ENCODE peak calls at places on chromosomes 5 and 9, in nine cellular contexts. R is lung; Y is CD8-positive, alpha-beta T cell; V is cardiac muscle cell; E is uterus; S is left lung; W is heart right ventricle; B is right lobe of liver; I is aorta. T is an unnamed sample. For H3K4me1, the result is how much of the 10 kb centered on the place peaks cover.

GRCh38 chr5:5250758-5251157 is 110.6 kb downstream of the ADAMTS16 start:
- DNase-seq in R (no peak), Y (no peak), V (no peak), E (no peak), S (no peak), W (no peak), B (no peak), I (no peak), T (no peak)

GRCh38 chr5:121681200-121681855 is 170.4 kb upstream of the FTMT start:
- DNase-seq in R (no peak), Y (no peak), V (no peak), E (no peak), S (no peak), W (no peak), B (no peak), I (no peak), T (no peak)

GRCh38 chr9:128439273-128439672 is 16.5 kb upstream of the ODF2 start:
- DNase-seq in R (no peak), Y (no peak), V (no peak), E (no peak), S (no peak), W (no peak), B (no peak), I (no peak), T (no peak)

GRCh38 chr5:166509085-166509484 is 1782.4 kb upstream of the WWC1 start:
- DNase-seq in R (no peak), Y (no peak), V (peak), E (no peak), S (no peak), W (no peak), B (no peak), I (no peak), T (no peak)

GRCh38 chr9:1018121-1018520 is 32.0 kb upstream of the DMRT2 start:
- DNase-seq in R (no peak), Y (no peak), V (peak), E (no peak), S (no peak), W (no peak), B (no peak), I (no peak), T (no peak)

GRCh38 chr5:135930029-135930948 is 24.5 kb downstream of the LECT2 start:
- DNase-seq in R (no peak), Y (no peak), V (peak), E (no peak), S (no peak), W (peak), B (peak), I (peak), T (no peak)

GRCh38 chr5:107257885-107258520 is 412.7 kb downstream of the EFNA5 start:
- DNase-seq in R (no peak), Y (no peak), V (no peak), E (no peak), S (no peak), W (no peak), B (no peak), I (no peak), T (no peak)

GRCh38 chr5:76691470-76692273 is 24.3 kb upstream of the F2R start:
- DNase-seq in R (no peak), Y (no peak), V (no peak), E (no peak), S (no peak), W (no peak), B (no peak), I (no peak), T (no peak)

GRCh38 chr5:72378636-72379289 is 58.6 kb downstream of the PTCD2 start:
- DNase-seq in R (no peak), Y (no peak), V (no peak), E (no peak), S (no peak), W (no peak), B (no peak), I (no peak), T (no peak)

GRCh38 chr5:119478781-119479180 is 26.5 kb downstream of the HSD17B4 start:
- DNase-seq in R (no peak), Y (no peak), V (no peak), E (no peak), S (no peak), W (no peak), B (no peak), I (no peak), T (no peak)

GRCh38 chr5:150649108-150649827 is 8.8 kb downstream of the SYNPO start:
- DNase-seq in R (no peak), Y (no peak), V (no peak), E (no peak), S (no peak), W (peak), B (no peak), I (peak), T (no peak)

GRCh38 chr5:13809921-13810320 is 134.6 kb downstream of the DNAH5 start:
- DNase-seq in R (no peak), Y (no peak), V (no peak), E (no peak), S (no peak), W (no peak), B (no peak), I (no peak), T (no peak)

GRCh38 chr5:139245637-139246335 is 47.6 kb upstream of the SIL1 start:
- DNase-seq in R (no peak), Y (no peak), V (no peak), E (no peak), S (no peak), W (no peak), B (no peak), I (no peak), T (no peak)

GRCh38 chr9:35914307-35914807 is 5.1 kb downstream of the SPAAR start:
- DNase-seq in R (no peak), Y (no peak), V (peak), E (no peak), S (peak), W (peak), B (peak), I (peak), T (peak)

GRCh38 chr9:38393128-38393809 is 767 bp downstream of the ALDH1B1 start:
- DNase-seq in R (no peak), Y (no peak), V (no peak), E (no peak), S (no peak), W (no peak), B (peak), I (peak), T (no peak)

GRCh38 chr5:126464959-126465358 is 41.8 kb downstream of the GRAMD2B start:
- DNase-seq in R (no peak), Y (no peak), V (no peak), E (no peak), S (no peak), W (no peak), B (no peak), I (no peak), T (peak)

GRCh38 chr5:126513703-126514102 is 81.3 kb downstream of the ALDH7A1 start:
- DNase-seq in R (no peak), Y (no peak), V (no peak), E (no peak), S (no peak), W (no peak), B (no peak), I (no peak), T (no peak)

GRCh38 chr5:175542232-175542965 is 64.0 kb downstream of the SFXN1 start:
- DNase-seq in R (no peak), Y (no peak), V (no peak), E (no peak), S (no peak), W (no peak), B (no peak), I (no peak), T (no peak)

GRCh38 chr9:77897292-77897691 is 134.3 kb downstream of the GNAQ start:
- DNase-seq in R (no peak), Y (no peak), V (no peak), E (peak), S (no peak), W (no peak), B (no peak), I (no peak), T (no peak)

GRCh38 chr5:156474251-156474650 is 147.3 kb downstream of the SGCD start:
- DNase-seq in R (no peak), Y (no peak), V (peak), E (peak), S (no peak), W (peak), B (no peak), I (peak), T (no peak)

GRCh38 chr5:35456506-35456905 is 161.2 kb upstream of the SPEF2 start:
- DNase-seq in R (no peak), Y (no peak), V (no peak), E (no peak), S (no peak), W (no peak), B (no peak), I (no peak), T (no peak)

GRCh38 chr9:121295662-121296191 is 27.8 kb downstream of the GSN start:
- DNase-seq in R (no peak), Y (no peak), V (no peak), E (no peak), S (peak), W (no peak), B (no peak), I (no peak), T (no peak)
- H3K4me1 ChIP-seq in R (under half), Y (under half), V (under half), E (under half), S (half or more), W (half or more), B (under half), I (under half), T (under half)

DNA sequence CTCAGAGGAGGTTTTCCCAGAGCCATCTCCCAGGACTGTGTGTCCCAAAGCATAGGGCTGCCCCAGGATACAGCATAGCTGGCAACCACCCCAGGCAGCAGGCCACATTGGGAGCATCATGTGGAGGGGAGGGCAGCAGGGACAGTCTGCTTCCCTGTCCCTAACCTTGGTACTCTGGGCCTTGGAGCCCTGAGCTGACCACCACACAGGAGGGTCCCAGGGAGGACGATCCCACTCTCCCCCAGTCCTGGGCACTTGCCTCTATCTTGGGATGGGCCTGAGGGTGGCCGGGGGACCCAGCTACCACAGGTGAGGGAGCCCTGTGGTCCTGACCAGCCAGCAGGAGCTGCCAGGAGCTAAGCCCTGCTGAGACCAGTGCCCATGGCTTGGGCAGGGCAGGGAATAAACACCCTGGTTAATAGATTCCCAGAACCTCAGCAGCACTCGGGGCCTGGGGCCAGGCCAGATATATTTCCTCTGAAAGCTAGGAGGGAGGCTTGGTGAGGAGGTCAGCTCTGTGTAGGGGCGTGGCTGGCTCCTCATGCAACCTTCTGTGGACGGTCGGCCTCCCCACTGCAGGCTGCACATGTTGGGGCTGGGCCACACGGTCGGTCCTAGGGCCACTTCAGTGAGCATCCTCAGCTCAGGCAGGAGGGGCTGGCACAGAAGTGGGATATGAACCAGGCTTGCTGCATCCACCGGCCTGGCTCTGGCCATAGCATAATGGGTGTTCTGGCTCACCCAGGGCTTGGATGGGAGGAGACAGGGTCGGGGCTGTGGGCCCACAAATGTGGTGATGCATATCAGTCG is 4.2 kb downstream of the NINJ1 start:
- DNase-seq in R (no peak), Y (peak), V (no peak), E (no peak), S (no peak), W (peak), B (peak), I (no peak), T (peak)
- H3K4me1 ChIP-seq in R (under half), Y (half or more), V (under half), E (under half), S (half or more), W (half or more), B (under half), I (under half), T (half or more)

DNA sequence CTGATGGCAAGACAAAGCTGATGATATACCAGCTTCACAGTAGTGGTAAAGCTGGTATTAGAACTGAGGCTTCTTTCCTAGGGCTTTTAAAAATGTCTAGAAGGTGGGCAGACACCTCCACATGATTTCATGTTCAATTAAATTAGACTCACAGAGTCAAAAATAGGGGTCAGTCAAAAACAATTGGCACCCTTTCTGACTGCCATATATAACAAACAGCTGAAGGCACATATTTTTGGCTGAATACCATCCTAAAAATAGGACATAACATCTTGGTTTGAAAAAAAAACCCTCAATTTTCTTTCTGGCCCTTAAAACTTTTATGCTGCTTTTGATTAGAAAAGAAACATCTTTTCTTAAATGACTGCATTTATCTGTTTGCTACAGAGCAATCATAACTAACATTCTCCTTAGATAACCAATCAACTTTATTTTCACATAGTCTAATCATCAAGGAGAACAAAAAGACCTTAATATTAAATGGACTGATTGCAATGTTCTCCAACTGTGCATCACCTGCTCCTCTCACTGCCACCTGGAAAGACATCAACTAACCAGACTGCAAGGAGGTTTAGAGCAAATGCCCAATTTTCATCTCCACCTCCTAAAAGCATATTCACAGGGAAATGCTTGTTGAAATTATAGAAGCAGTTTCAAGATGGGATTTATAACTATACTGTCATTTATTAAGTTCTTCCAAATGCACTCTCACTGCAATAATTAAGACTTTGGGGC is 3.2 kb downstream of the SGTB start:
- DNase-seq in R (no peak), Y (no peak), V (no peak), E (no peak), S (no peak), W (no peak), B (no peak), I (no peak), T (no peak)
- H3K4me1 ChIP-seq in R (under half), Y (half or more), V (under half), E (under half), S (under half), W (under half), B (under half), I (under half), T (under half)

GRCh38 chr9:120893917-120894316 is 16.9 kb upstream of the PHF19 start:
- DNase-seq in R (no peak), Y (no peak), V (no peak), E (no peak), S (no peak), W (no peak), B (no peak), I (no peak), T (no peak)
- H3K4me1 ChIP-seq in R (under half), Y (half or more), V (under half), E (under half), S (under half), W (under half), B (under half), I (under half), T (under half)

GRCh38 chr9:95511232-95511951 is 5.4 kb downstream of the PTCH1 start:
- DNase-seq in R (peak), Y (peak), V (peak), E (no peak), S (peak), W (no peak), B (no peak), I (no peak), T (peak)
- H3K4me1 ChIP-seq in R (under half), Y (under half), V (under half), E (under half), S (half or more), W (under half), B (under half), I (under half), T (under half)

GRCh38 chr9:92749071-92749933 is 15.3 kb downstream of the BICD2 start:
- DNase-seq in R (no peak), Y (no peak), V (no peak), E (no peak), S (no peak), W (no peak), B (no peak), I (peak), T (no peak)

GRCh38 chr9:92746567-92747458 is 17.8 kb downstream of the BICD2 start:
- DNase-seq in R (no peak), Y (no peak), V (no peak), E (no peak), S (no peak), W (no peak), B (no peak), I (peak), T (peak)

GRCh38 chr9:92748233-92748497 is 16.5 kb downstream of the BICD2 start:
- DNase-seq in R (no peak), Y (no peak), V (no peak), E (no peak), S (no peak), W (no peak), B (no peak), I (no peak), T (no peak)

GRCh38 chr9:92745881-92746280 is 18.8 kb downstream of the BICD2 start:
- DNase-seq in R (no peak), Y (no peak), V (no peak), E (no peak), S (no peak), W (no peak), B (no peak), I (peak), T (no peak)

DNA sequence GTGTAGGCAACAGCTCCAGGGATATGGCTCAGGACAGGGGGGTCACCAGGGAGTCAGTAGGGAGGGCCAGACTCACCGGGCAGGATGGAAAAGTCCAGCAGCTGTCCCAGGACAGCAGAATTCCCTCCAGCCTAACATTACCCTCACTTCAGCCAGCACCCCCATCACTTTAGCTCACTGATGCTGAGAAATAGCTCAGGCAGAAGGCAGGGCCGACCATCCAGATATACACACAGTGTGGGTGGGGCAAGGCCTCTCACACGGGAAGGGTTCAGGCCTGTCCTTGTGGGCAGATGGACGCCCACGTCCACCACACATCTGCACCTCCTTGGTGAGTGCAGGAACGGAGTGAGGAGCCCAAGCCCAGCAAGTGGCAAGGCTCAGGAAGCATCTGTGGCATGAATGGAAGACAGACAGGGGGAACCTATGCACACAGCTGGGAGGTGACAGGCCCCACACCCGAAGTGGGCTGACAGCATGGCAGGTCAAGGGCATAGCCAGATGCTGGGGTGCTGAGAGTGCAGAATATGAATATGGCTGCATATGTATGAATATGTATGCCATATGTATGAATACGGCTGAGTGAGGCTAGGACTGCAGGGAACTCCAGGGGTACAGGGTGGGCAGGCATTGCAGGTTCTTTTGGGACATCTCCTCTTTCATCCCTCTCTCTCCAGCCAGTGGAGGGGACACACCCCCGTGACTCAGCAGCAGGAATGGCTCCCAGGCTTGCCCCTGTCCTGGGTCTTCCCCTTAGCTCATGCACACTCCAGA is 17.0 kb downstream of the BICD2 start:
- DNase-seq in R (no peak), Y (no peak), V (no peak), E (no peak), S (no peak), W (no peak), B (no peak), I (peak), T (no peak)
- H3K4me1 ChIP-seq in R (under half), Y (under half), V (under half), E (under half), S (half or more), W (half or more), B (under half), I (under half), T (under half)

GRCh38 chr9:133880136-133880535 is 112.0 kb downstream of the VAV2 start:
- DNase-seq in R (no peak), Y (no peak), V (no peak), E (no peak), S (no peak), W (no peak), B (no peak), I (no peak), T (no peak)

GRCh38 chr9:133883356-133883755 is 108.8 kb downstream of the VAV2 start:
- DNase-seq in R (no peak), Y (no peak), V (no peak), E (no peak), S (no peak), W (no peak), B (no peak), I (no peak), T (no peak)

GRCh38 chr9:133882849-133883248 is 109.3 kb downstream of the VAV2 start:
- DNase-seq in R (no peak), Y (no peak), V (no peak), E (no peak), S (no peak), W (no peak), B (no peak), I (no peak), T (no peak)

GRCh38 chr9:133881671-133882381 is 110.3 kb downstream of the VAV2 start:
- DNase-seq in R (no peak), Y (no peak), V (no peak), E (no peak), S (no peak), W (no peak), B (peak), I (no peak), T (peak)

DNA sequence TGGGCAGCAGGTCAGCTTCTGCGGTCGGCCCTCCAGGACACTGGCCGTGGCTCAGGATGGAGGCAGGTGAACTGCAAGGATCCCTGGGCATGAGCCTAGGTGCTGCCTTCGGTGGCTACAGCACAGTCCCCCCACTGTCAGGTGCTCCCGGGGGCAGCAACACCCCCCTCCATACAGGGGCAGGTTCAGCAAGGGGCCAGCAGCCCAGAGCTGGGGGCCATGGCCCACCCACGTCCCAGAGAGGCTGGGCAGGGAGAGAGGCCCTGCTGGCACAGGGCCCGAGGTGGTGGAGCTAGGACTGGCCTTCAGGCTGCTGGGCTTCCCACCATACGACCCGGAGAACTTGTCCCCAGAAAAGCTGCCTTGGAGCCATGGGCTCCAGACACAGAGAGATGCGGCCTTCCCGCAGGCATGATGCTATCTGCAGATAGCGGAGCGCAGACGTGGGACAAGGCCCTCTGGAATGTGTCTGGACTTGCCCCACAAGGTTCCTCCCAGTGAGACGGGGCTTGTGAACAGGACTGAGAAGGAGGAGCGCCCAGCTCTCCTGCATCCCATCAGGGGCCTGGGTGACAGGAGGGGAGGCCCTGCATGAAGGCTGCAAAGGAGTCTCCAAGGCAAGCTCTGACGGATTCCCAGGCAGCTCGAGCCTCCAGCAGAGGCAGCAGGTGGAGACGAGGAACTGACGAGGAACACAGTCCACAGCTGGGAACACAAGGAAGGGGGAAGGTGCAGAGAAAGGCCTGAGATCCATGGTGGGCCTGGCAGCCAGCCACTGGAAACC is 111.1 kb downstream of the VAV2 start:
- DNase-seq in R (no peak), Y (no peak), V (no peak), E (no peak), S (no peak), W (no peak), B (no peak), I (no peak), T (peak)
- H3K4me1 ChIP-seq in R (under half), Y (under half), V (under half), E (under half), S (under half), W (under half), B (half or more), I (under half), T (under half)

GRCh38 chr9:93699650-93700049 is 123.3 kb downstream of the PHF2 start:
- DNase-seq in R (peak), Y (no peak), V (no peak), E (no peak), S (no peak), W (no peak), B (peak), I (no peak), T (no peak)
- H3K4me1 ChIP-seq in R (under half), Y (under half), V (under half), E (under half), S (under half), W (under half), B (under half), I (under half), T (under half)

T was measured in body of pancreas.